ENCODE peak calls at places on chromosome 3, in four cellular contexts. P is HepG2, E is WTC11, Y is K562. L is an unnamed sample.
A peak's percentile ranks its signal among the peaks of the same experiment; 100 is the strongest.

GRCh38 chr3:34178415-34178814 is 380.0 kb downstream of the PDCD6IP start:
- DNase-seq in Y (no peak), E (no peak), P (no peak), L (no peak)

GRCh38 chr3:19213608-19214220 is 65.4 kb downstream of the KCNH8 start:
- DNase-seq in E (no peak), Y (no peak), P (peak; percentile 4), L (no peak)

GRCh38 chr3:74643636-74644035 is 29.2 kb upstream of the CNTN3 start:
- DNase-seq in Y (no peak), P (no peak), E (no peak), L (peak; percentile 54)

GRCh38 chr3:168884353-168884903 is 779.1 kb downstream of the MECOM start:
- DNase-seq in P (no peak), E (no peak), Y (no peak), L (no peak)

GRCh38 chr3:8942115-8942514 is 21.2 kb downstream of the RAD18 start:
- DNase-seq in Y (no peak), E (no peak), P (no peak), L (no peak)

GRCh38 chr3:46206284-46206683 is 1.8 kb downstream of the CCR1 start:
- DNase-seq in P (no peak), Y (no peak), E (no peak), L (no peak)

GRCh38 chr3:116238863-116239262 is 206.4 kb downstream of the LSAMP start:
- DNase-seq in P (no peak), E (no peak), Y (no peak), L (no peak)

GRCh38 chr3:13015286-13016082 is 57.7 kb downstream of the IQSEC1 start:
- DNase-seq in P (no peak), Y (no peak), E (no peak), L (no peak)

GRCh38 chr3:146250449-146251382 is at the start of gene PLSCR4:
- DNase-seq in E (peak; percentile 49), P (no peak), Y (peak; percentile 45), L (peak; percentile 19)

GRCh38 chr3:134126153-134126552 is 96.4 kb upstream of the SLCO2A1 start:
- DNase-seq in Y (no peak), E (no peak), P (no peak), L (no peak)

GRCh38 chr3:71189480-71189879 is 394.0 kb downstream of the FOXP1 start:
- DNase-seq in E (no peak), P (no peak), Y (no peak), L (no peak)

GRCh38 chr3:83523470-83524073 is 1435.2 kb upstream of the CADM2 start:
- DNase-seq in Y (no peak), E (peak; percentile 72), P (peak; percentile 64), L (peak; percentile 25)

GRCh38 chr3:78368576-78369345 is 1328.9 kb downstream of the ROBO2 start:
- DNase-seq in Y (no peak), E (no peak), P (peak; percentile 2), L (no peak)

GRCh38 chr3:59210260-59210659 is 160.4 kb upstream of the CFAP20DC start:
- DNase-seq in P (no peak), Y (no peak), E (no peak), L (no peak)

GRCh38 chr3:14511971-14512943 is 27.9 kb downstream of the GRIP2 start:
- DNase-seq in P (no peak), E (no peak), Y (no peak), L (no peak)

GRCh38 chr3:61247191-61247590 is 4.1 kb downstream of the FHIT start:
- DNase-seq in P (no peak), E (no peak), Y (no peak), L (no peak)

GRCh38 chr3:184368804-184369183 is 7.3 kb downstream of the POLR2H start:
- DNase-seq in P (no peak), Y (no peak), E (no peak), L (no peak)

GRCh38 chr3:145134738-145135137 is 1026.2 kb downstream of the PLOD2 start:
- DNase-seq in P (no peak), E (no peak), Y (no peak), L (no peak)

GRCh38 chr3:45955017-45955647 is 11.9 kb downstream of the CXCR6 start:
- DNase-seq in P (no peak), E (no peak), Y (no peak), L (peak; percentile 33)

GRCh38 chr3:41370307-41370706 is 171.0 kb downstream of the CTNNB1 start:
- DNase-seq in Y (no peak), E (no peak), P (no peak), L (no peak)

GRCh38 chr3:94873751-94874150 is 810.9 kb downstream of the NSUN3 start:
- DNase-seq in Y (no peak), E (no peak), P (no peak), L (no peak)

GRCh38 chr3:160400631-160401150 is 1.2 kb downstream of the SMC4 start:
- DNase-seq in P (no peak), E (peak; percentile 32), Y (peak; percentile 16), L (peak; percentile 56)

GRCh38 chr3:16918683-16919025 is 33.9 kb downstream of the PLCL2 start:
- DNase-seq in E (no peak), P (no peak), Y (no peak), L (no peak)

GRCh38 chr3:16913264-16913580 is 28.5 kb downstream of the PLCL2 start:
- DNase-seq in Y (no peak), E (no peak), P (no peak), L (no peak)

GRCh38 chr3:16916840-16917239 is 32.1 kb downstream of the PLCL2 start:
- DNase-seq in Y (no peak), E (no peak), P (no peak), L (no peak)

GRCh38 chr3:16917980-16918682 is 33.4 kb downstream of the PLCL2 start:
- DNase-seq in E (no peak), P (no peak), Y (no peak), L (no peak)

DNA sequence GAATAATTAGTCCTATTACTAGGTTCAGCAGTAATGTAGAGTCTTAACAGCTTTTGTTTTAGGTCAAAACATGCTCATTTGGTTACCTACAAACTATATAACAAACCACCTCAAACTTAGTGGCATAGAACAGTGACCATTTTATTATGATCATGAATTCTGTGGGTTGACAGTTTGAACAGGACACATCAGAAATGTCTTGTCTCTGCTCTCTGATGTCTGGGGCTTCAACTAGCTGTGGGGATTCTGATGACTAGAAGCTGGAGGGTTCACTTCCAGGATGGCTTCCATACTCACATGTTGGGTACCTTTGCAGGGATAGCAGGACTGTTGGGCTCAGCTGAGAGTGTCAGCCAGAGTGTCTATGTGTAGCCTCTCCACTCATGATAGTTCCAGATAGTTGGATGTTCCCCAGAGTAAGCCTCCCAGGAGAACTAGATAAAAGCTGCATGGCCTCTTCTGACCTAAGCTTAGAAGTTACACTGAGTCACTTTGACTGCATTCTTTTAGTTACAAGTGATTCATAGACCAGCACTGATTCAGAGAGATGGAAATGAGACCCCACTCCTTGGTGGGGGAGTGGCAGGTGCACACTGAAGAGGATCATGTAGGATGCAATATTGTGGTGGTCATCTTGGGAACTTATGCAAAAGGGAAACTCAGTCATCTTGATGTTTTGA is 32.6 kb downstream of the PLCL2 start:
- DNase-seq in Y (no peak), P (no peak), E (no peak), L (no peak)
- TF ChIP-seq FOXJ3 in Y (no peak), P (no peak), E (no peak), L (no peak)

GRCh38 chr3:152729906-152730305 is 105.0 kb upstream of the P2RY1 start:
- DNase-seq in Y (no peak), E (no peak), P (no peak), L (no peak)

GRCh38 chr3:152724270-152724669 is 110.7 kb upstream of the P2RY1 start:
- DNase-seq in E (no peak), P (no peak), Y (no peak), L (no peak)

DNA sequence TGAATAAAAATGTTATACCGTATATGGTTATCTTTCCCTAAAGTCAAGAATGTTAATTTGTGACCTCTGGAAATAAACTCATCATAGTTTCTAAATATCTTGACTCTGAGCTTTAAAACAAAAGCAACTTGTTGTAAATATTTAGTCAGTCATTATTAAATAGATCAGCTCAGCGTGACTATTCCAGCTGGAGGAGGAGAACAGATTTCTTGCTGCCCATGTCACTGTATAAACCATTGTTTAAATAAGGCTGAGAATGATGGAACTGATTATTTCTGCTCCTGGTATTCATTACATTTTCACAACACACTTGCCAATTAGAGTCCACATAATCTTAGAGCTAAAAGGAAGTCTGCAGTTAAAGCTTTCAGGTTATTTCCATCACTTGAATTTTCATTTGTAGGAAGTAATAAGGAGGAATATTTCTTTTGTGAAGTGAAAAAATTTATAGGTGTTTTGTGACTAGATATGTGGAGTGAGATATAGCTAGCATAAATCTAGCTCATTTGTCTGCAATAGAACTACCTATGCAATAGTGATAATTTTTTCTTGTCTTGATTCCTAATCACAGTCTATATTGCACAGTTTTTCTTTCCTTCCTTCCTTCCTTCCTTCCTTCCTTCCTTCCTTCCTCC is 106.5 kb upstream of the P2RY1 start:
- DNase-seq in P (no peak), Y (no peak), E (no peak), L (no peak)
- TF ChIP-seq MAX in P (no peak), Y (no peak), E (no peak), L (no peak)

GRCh38 chr3:136075816-136076215 is 110.3 kb downstream of the PPP2R3A start:
- DNase-seq in E (no peak), Y (no peak), P (no peak), L (no peak)

GRCh38 chr3:136075218-136075808 is 109.8 kb downstream of the PPP2R3A start:
- DNase-seq in Y (peak; percentile 45), E (peak; percentile 72), P (peak; percentile 72), L (peak; percentile 53)

GRCh38 chr3:136070953-136071949 is 105.7 kb downstream of the PPP2R3A start:
- DNase-seq in E (no peak), P (no peak), Y (no peak), L (no peak)

GRCh38 chr3:136078421-136079364 is 113.2 kb downstream of the PPP2R3A start:
- DNase-seq in Y (peak; percentile 9), P (peak; percentile 4), E (no peak), L (peak; percentile 15)

GRCh38 chr3:136074546-136074945 is 109.0 kb downstream of the PPP2R3A start:
- DNase-seq in P (no peak), Y (no peak), E (no peak), L (no peak)
- TF ChIP-seq FOXJ3 in P (no peak), Y (no peak), E (no peak), L (no peak)

GRCh38 chr3:158668506-158668905 is 3.9 kb downstream of the LXN start:
- DNase-seq in Y (no peak), P (no peak), E (no peak), L (no peak)
- TF ChIP-seq MAX in Y (no peak), P (no peak), E (no peak), L (no peak)

DNA sequence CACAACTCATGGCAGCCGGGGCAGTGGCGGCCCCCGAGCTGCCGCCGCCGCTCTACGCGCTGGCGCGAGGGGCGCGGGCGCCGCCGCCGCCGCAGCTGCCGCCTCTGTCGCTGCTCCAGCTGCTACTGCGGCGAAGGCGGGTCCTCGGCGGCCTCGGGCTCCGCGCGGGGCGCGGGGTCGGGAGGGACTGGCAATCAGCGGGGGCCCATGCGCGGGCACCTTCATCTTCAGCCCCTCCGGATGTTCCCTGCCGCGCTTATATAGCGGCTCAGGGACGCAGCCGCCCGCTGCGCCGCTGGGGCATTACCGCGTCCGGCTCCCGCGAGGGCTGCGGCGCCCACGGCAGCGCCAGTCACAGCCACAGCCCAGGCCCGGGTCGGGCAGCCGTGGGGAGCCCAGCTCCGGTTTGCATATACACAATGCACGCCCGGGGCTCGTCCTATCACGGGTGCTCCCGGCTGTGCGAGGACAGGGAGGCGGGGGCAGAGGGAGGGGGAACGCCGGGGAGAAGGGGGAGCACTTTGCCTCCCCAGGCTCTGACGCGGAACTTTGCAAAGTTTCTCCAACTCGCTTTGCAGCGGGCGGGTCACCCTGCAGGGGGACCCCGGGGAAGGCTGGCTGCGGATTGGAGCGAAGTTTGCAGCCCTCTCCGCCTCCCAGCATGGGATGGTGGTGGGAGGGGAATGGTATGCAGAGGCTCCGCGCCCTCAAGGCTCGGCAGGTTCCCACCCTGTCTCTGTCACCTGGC is at the start of gene VGLL3:
- DNase-seq in P (no peak), Y (no peak), E (peak; percentile 90), L (peak; percentile 42)
- TF ChIP-seq FOXJ3 in P (no peak), Y (no peak), E (no peak), L (no peak)

L was measured in SK-N-SH.